ENCODE peak calls at places on chromosomes 6 and 20, in six cellular contexts. One of them, this sample, is unnamed.

GRCh38 chr20:2955257-2955950 is 82.1 kb downstream of the PTPRA start:
- DNase-seq in H9: no peak
- DNase-seq in activated gamma-delta T cell treated with anti-CD3 and anti-CD28 coated beads, Interleukin-2, amount 50 U/mL, for 16 hours: no peak
- DNase-seq in activated naive CD4-positive, alpha-beta T cell treated with anti-CD3 and anti-CD28 coated beads, Interleukin-2, amount 10 ng/mL, durations not matched to agents 7 days and 5 days: no peak
- DNase-seq in neural progenitor cell: no peak
- DNase-seq in activated CD4-positive, alpha-beta T cell treated with anti-CD3 and anti-CD28 coated beads, Interleukin-2, amount 10 ng/mL, durations not matched to agents 7 days and 5 days: no peak
- DNase-seq in this sample: no peak

GRCh38 chr6:106963544-106963943 is 11.0 kb downstream of the CD24 start:
- DNase-seq in activated naive CD4-positive, alpha-beta T cell treated with anti-CD3 and anti-CD28 coated beads, Interleukin-2, amount 10 ng/mL, durations not matched to agents 7 days and 5 days: no peak
- DNase-seq in activated gamma-delta T cell treated with anti-CD3 and anti-CD28 coated beads, Interleukin-2, amount 50 U/mL, for 16 hours: no peak
- DNase-seq in activated CD4-positive, alpha-beta T cell treated with anti-CD3 and anti-CD28 coated beads, Interleukin-2, amount 10 ng/mL, durations not matched to agents 7 days and 5 days: no peak
- DNase-seq in H9: no peak
- DNase-seq in neural progenitor cell: no peak
- DNase-seq in this sample: no peak

GRCh38 chr6:28758046-28758817 is 165.6 kb downstream of the TRIM27 start:
- DNase-seq in activated gamma-delta T cell treated with anti-CD3 and anti-CD28 coated beads, Interleukin-2, amount 50 U/mL, for 16 hours: no peak
- DNase-seq in H9: peak; percentile 80
- DNase-seq in activated CD4-positive, alpha-beta T cell treated with anti-CD3 and anti-CD28 coated beads, Interleukin-2, amount 10 ng/mL, durations not matched to agents 7 days and 5 days: no peak
- DNase-seq in activated naive CD4-positive, alpha-beta T cell treated with anti-CD3 and anti-CD28 coated beads, Interleukin-2, amount 10 ng/mL, durations not matched to agents 7 days and 5 days: no peak
- DNase-seq in neural progenitor cell: peak; percentile 81
- DNase-seq in this sample: no peak

GRCh38 chr6:18493421-18493891 is 106.3 kb downstream of the RNF144B start:
- DNase-seq in neural progenitor cell: no peak
- DNase-seq in activated CD4-positive, alpha-beta T cell treated with anti-CD3 and anti-CD28 coated beads, Interleukin-2, amount 10 ng/mL, durations not matched to agents 7 days and 5 days: no peak
- DNase-seq in H9: no peak
- DNase-seq in activated gamma-delta T cell treated with anti-CD3 and anti-CD28 coated beads, Interleukin-2, amount 50 U/mL, for 16 hours: no peak
- DNase-seq in activated naive CD4-positive, alpha-beta T cell treated with anti-CD3 and anti-CD28 coated beads, Interleukin-2, amount 10 ng/mL, durations not matched to agents 7 days and 5 days: no peak
- DNase-seq in this sample: no peak

GRCh38 chr6:431986-432385 is 40.4 kb downstream of the IRF4 start:
- DNase-seq in neural progenitor cell: no peak
- DNase-seq in activated CD4-positive, alpha-beta T cell treated with anti-CD3 and anti-CD28 coated beads, Interleukin-2, amount 10 ng/mL, durations not matched to agents 7 days and 5 days: peak; percentile 66
- DNase-seq in activated naive CD4-positive, alpha-beta T cell treated with anti-CD3 and anti-CD28 coated beads, Interleukin-2, amount 10 ng/mL, durations not matched to agents 7 days and 5 days: peak; percentile 77
- DNase-seq in activated gamma-delta T cell treated with anti-CD3 and anti-CD28 coated beads, Interleukin-2, amount 50 U/mL, for 16 hours: no peak
- DNase-seq in H9: no peak
- DNase-seq in this sample: no peak

GRCh38 chr6:57106990-57107389 is 17.0 kb downstream of the ZNF451 start:
- DNase-seq in activated gamma-delta T cell treated with anti-CD3 and anti-CD28 coated beads, Interleukin-2, amount 50 U/mL, for 16 hours: no peak
- DNase-seq in activated naive CD4-positive, alpha-beta T cell treated with anti-CD3 and anti-CD28 coated beads, Interleukin-2, amount 10 ng/mL, durations not matched to agents 7 days and 5 days: no peak
- DNase-seq in H9: no peak
- DNase-seq in neural progenitor cell: no peak
- DNase-seq in activated CD4-positive, alpha-beta T cell treated with anti-CD3 and anti-CD28 coated beads, Interleukin-2, amount 10 ng/mL, durations not matched to agents 7 days and 5 days: no peak
- DNase-seq in this sample: no peak

GRCh38 chr6:164749126-164749758 is 560.2 kb downstream of the C6orf118 start:
- DNase-seq in activated gamma-delta T cell treated with anti-CD3 and anti-CD28 coated beads, Interleukin-2, amount 50 U/mL, for 16 hours: no peak
- DNase-seq in neural progenitor cell: no peak
- DNase-seq in activated naive CD4-positive, alpha-beta T cell treated with anti-CD3 and anti-CD28 coated beads, Interleukin-2, amount 10 ng/mL, durations not matched to agents 7 days and 5 days: no peak
- DNase-seq in H9: no peak
- DNase-seq in activated CD4-positive, alpha-beta T cell treated with anti-CD3 and anti-CD28 coated beads, Interleukin-2, amount 10 ng/mL, durations not matched to agents 7 days and 5 days: no peak
- DNase-seq in this sample: no peak

GRCh38 chr6:15245361-15246216 is at the start of gene JARID2:
- DNase-seq in neural progenitor cell: peak; percentile 98
- DNase-seq in activated CD4-positive, alpha-beta T cell treated with anti-CD3 and anti-CD28 coated beads, Interleukin-2, amount 10 ng/mL, durations not matched to agents 7 days and 5 days: peak; percentile 97
- DNase-seq in H9: peak; percentile 97
- DNase-seq in activated gamma-delta T cell treated with anti-CD3 and anti-CD28 coated beads, Interleukin-2, amount 50 U/mL, for 16 hours: peak; percentile 93
- DNase-seq in activated naive CD4-positive, alpha-beta T cell treated with anti-CD3 and anti-CD28 coated beads, Interleukin-2, amount 10 ng/mL, durations not matched to agents 7 days and 5 days: peak; percentile 99
- DNase-seq in this sample: peak; percentile 99

GRCh38 chr6:36314221-36315014 is 22.3 kb downstream of the BNIP5 start:
- DNase-seq in neural progenitor cell: no peak
- DNase-seq in activated naive CD4-positive, alpha-beta T cell treated with anti-CD3 and anti-CD28 coated beads, Interleukin-2, amount 10 ng/mL, durations not matched to agents 7 days and 5 days: no peak
- DNase-seq in H9: no peak
- DNase-seq in activated CD4-positive, alpha-beta T cell treated with anti-CD3 and anti-CD28 coated beads, Interleukin-2, amount 10 ng/mL, durations not matched to agents 7 days and 5 days: no peak
- DNase-seq in activated gamma-delta T cell treated with anti-CD3 and anti-CD28 coated beads, Interleukin-2, amount 50 U/mL, for 16 hours: no peak
- DNase-seq in this sample: no peak

GRCh38 chr20:46670585-46671584 is 18.4 kb downstream of the TP53RK start:
- DNase-seq in activated CD4-positive, alpha-beta T cell treated with anti-CD3 and anti-CD28 coated beads, Interleukin-2, amount 10 ng/mL, durations not matched to agents 7 days and 5 days: no peak
- DNase-seq in neural progenitor cell: no peak
- DNase-seq in activated gamma-delta T cell treated with anti-CD3 and anti-CD28 coated beads, Interleukin-2, amount 50 U/mL, for 16 hours: no peak
- DNase-seq in activated naive CD4-positive, alpha-beta T cell treated with anti-CD3 and anti-CD28 coated beads, Interleukin-2, amount 10 ng/mL, durations not matched to agents 7 days and 5 days: no peak
- DNase-seq in H9: no peak
- DNase-seq in this sample: no peak

GRCh38 chr6:7579850-7580249 is 10.1 kb upstream of the SNRNP48 start:
- DNase-seq in H9: no peak
- DNase-seq in activated gamma-delta T cell treated with anti-CD3 and anti-CD28 coated beads, Interleukin-2, amount 50 U/mL, for 16 hours: no peak
- DNase-seq in activated naive CD4-positive, alpha-beta T cell treated with anti-CD3 and anti-CD28 coated beads, Interleukin-2, amount 10 ng/mL, durations not matched to agents 7 days and 5 days: no peak
- DNase-seq in neural progenitor cell: no peak
- DNase-seq in activated CD4-positive, alpha-beta T cell treated with anti-CD3 and anti-CD28 coated beads, Interleukin-2, amount 10 ng/mL, durations not matched to agents 7 days and 5 days: no peak
- DNase-seq in this sample: no peak

GRCh38 chr6:73722318-73723060 is 26.5 kb downstream of the CD109 start:
- DNase-seq in activated CD4-positive, alpha-beta T cell treated with anti-CD3 and anti-CD28 coated beads, Interleukin-2, amount 10 ng/mL, durations not matched to agents 7 days and 5 days: no peak
- DNase-seq in activated gamma-delta T cell treated with anti-CD3 and anti-CD28 coated beads, Interleukin-2, amount 50 U/mL, for 16 hours: no peak
- DNase-seq in activated naive CD4-positive, alpha-beta T cell treated with anti-CD3 and anti-CD28 coated beads, Interleukin-2, amount 10 ng/mL, durations not matched to agents 7 days and 5 days: no peak
- DNase-seq in neural progenitor cell: no peak
- DNase-seq in H9: no peak
- DNase-seq in this sample: no peak

GRCh38 chr20:15320941-15321340 is 983.5 kb upstream of the FLRT3 start:
- DNase-seq in activated naive CD4-positive, alpha-beta T cell treated with anti-CD3 and anti-CD28 coated beads, Interleukin-2, amount 10 ng/mL, durations not matched to agents 7 days and 5 days: no peak
- DNase-seq in activated gamma-delta T cell treated with anti-CD3 and anti-CD28 coated beads, Interleukin-2, amount 50 U/mL, for 16 hours: no peak
- DNase-seq in H9: no peak
- DNase-seq in neural progenitor cell: no peak
- DNase-seq in activated CD4-positive, alpha-beta T cell treated with anti-CD3 and anti-CD28 coated beads, Interleukin-2, amount 10 ng/mL, durations not matched to agents 7 days and 5 days: no peak
- DNase-seq in this sample: no peak

GRCh38 chr20:57498425-57499400 is 26.2 kb downstream of the CTCFL start:
- DNase-seq in activated gamma-delta T cell treated with anti-CD3 and anti-CD28 coated beads, Interleukin-2, amount 50 U/mL, for 16 hours: no peak
- DNase-seq in H9: peak; percentile 72
- DNase-seq in activated CD4-positive, alpha-beta T cell treated with anti-CD3 and anti-CD28 coated beads, Interleukin-2, amount 10 ng/mL, durations not matched to agents 7 days and 5 days: peak; percentile 49
- DNase-seq in activated naive CD4-positive, alpha-beta T cell treated with anti-CD3 and anti-CD28 coated beads, Interleukin-2, amount 10 ng/mL, durations not matched to agents 7 days and 5 days: peak; percentile 58
- DNase-seq in neural progenitor cell: peak; percentile 63
- DNase-seq in this sample: no peak